ENCODE peak calls at places on chromosomes 1 and 21, in ten cellular contexts. One of them, this sample, is unnamed.

GRCh38 chr1:18112611-18113010 is 5.0 kb downstream of the IGSF21 start:
- DNase-seq in Karpas-422: no peak
- DNase-seq in activated T-cell treated with anti-CD3 and anti-CD28 coated beads for 1 hour: no peak
- DNase-seq in heart right ventricle: no peak
- DNase-seq in left cardiac atrium: no peak
- DNase-seq in T1000: no peak
- DNase-seq in germinal center: no peak
- DNase-seq in endothelial cell: no peak
- DNase-seq in non-pigmented ciliary epithelial cell: no peak
- DNase-seq in NCI-H446 treated with DMSO at 0.1 percent for 48 hours: peak
- DNase-seq in this sample: no peak

GRCh38 chr1:27350673-27351540 is 9.1 kb downstream of the SYTL1 start:
- DNase-seq in Karpas-422: no peak
- DNase-seq in activated T-cell treated with anti-CD3 and anti-CD28 coated beads for 1 hour: no peak
- DNase-seq in heart right ventricle: peak
- DNase-seq in left cardiac atrium: peak
- DNase-seq in T1000: no peak
- DNase-seq in germinal center: no peak
- DNase-seq in endothelial cell: peak
- DNase-seq in non-pigmented ciliary epithelial cell: no peak
- DNase-seq in NCI-H446 treated with DMSO at 0.1 percent for 48 hours: no peak
- DNase-seq in this sample: no peak

GRCh38 chr1:203559523-203559922 is 65.6 kb downstream of the OPTC start:
- DNase-seq in Karpas-422: no peak
- DNase-seq in activated T-cell treated with anti-CD3 and anti-CD28 coated beads for 1 hour: no peak
- DNase-seq in heart right ventricle: no peak
- DNase-seq in left cardiac atrium: no peak
- DNase-seq in T1000: peak
- DNase-seq in germinal center: no peak
- DNase-seq in endothelial cell: no peak
- DNase-seq in non-pigmented ciliary epithelial cell: no peak
- DNase-seq in NCI-H446 treated with DMSO at 0.1 percent for 48 hours: no peak
- DNase-seq in this sample: no peak

GRCh38 chr1:100606438-100606837 is 68.5 kb downstream of the GPR88 start:
- DNase-seq in Karpas-422: peak
- DNase-seq in activated T-cell treated with anti-CD3 and anti-CD28 coated beads for 1 hour: no peak
- DNase-seq in heart right ventricle: peak
- DNase-seq in left cardiac atrium: peak
- DNase-seq in T1000: no peak
- DNase-seq in germinal center: no peak
- DNase-seq in endothelial cell: peak
- DNase-seq in non-pigmented ciliary epithelial cell: no peak
- DNase-seq in NCI-H446 treated with DMSO at 0.1 percent for 48 hours: no peak
- DNase-seq in this sample: peak

GRCh38 chr1:220809187-220809550 is 22.5 kb downstream of the MTARC1 start:
- DNase-seq in Karpas-422: no peak
- DNase-seq in activated T-cell treated with anti-CD3 and anti-CD28 coated beads for 1 hour: no peak
- DNase-seq in heart right ventricle: no peak
- DNase-seq in left cardiac atrium: no peak
- DNase-seq in T1000: no peak
- DNase-seq in germinal center: no peak
- DNase-seq in endothelial cell: no peak
- DNase-seq in non-pigmented ciliary epithelial cell: no peak
- DNase-seq in NCI-H446 treated with DMSO at 0.1 percent for 48 hours: no peak
- DNase-seq in this sample: no peak

GRCh38 chr1:75587692-75588091 is 23.2 kb downstream of the SLC44A5 start:
- DNase-seq in Karpas-422: no peak
- DNase-seq in activated T-cell treated with anti-CD3 and anti-CD28 coated beads for 1 hour: no peak
- DNase-seq in heart right ventricle: no peak
- DNase-seq in left cardiac atrium: no peak
- DNase-seq in T1000: no peak
- DNase-seq in germinal center: no peak
- DNase-seq in endothelial cell: no peak
- DNase-seq in non-pigmented ciliary epithelial cell: no peak
- DNase-seq in NCI-H446 treated with DMSO at 0.1 percent for 48 hours: no peak
- DNase-seq in this sample: no peak

GRCh38 chr1:23779826-23780371 is 1.7 kb downstream of the PITHD1 start:
- DNase-seq in Karpas-422: no peak
- DNase-seq in activated T-cell treated with anti-CD3 and anti-CD28 coated beads for 1 hour: no peak
- DNase-seq in heart right ventricle: no peak
- DNase-seq in left cardiac atrium: no peak
- DNase-seq in T1000: no peak
- DNase-seq in germinal center: no peak
- DNase-seq in endothelial cell: no peak
- DNase-seq in non-pigmented ciliary epithelial cell: peak
- DNase-seq in NCI-H446 treated with DMSO at 0.1 percent for 48 hours: no peak
- DNase-seq in this sample: no peak

GRCh38 chr1:109993885-109994284 is 9.3 kb downstream of the AHCYL1 start:
- DNase-seq in Karpas-422: no peak
- DNase-seq in activated T-cell treated with anti-CD3 and anti-CD28 coated beads for 1 hour: no peak
- DNase-seq in heart right ventricle: no peak
- DNase-seq in left cardiac atrium: no peak
- DNase-seq in T1000: no peak
- DNase-seq in germinal center: no peak
- DNase-seq in endothelial cell: no peak
- DNase-seq in non-pigmented ciliary epithelial cell: no peak
- DNase-seq in NCI-H446 treated with DMSO at 0.1 percent for 48 hours: peak
- DNase-seq in this sample: no peak

GRCh38 chr1:23727362-23727811 is 15.9 kb upstream of the ELOA start:
- DNase-seq in Karpas-422: no peak
- DNase-seq in activated T-cell treated with anti-CD3 and anti-CD28 coated beads for 1 hour: no peak
- DNase-seq in heart right ventricle: no peak
- DNase-seq in left cardiac atrium: peak
- DNase-seq in T1000: no peak
- DNase-seq in germinal center: no peak
- DNase-seq in endothelial cell: no peak
- DNase-seq in non-pigmented ciliary epithelial cell: no peak
- DNase-seq in NCI-H446 treated with DMSO at 0.1 percent for 48 hours: no peak
- DNase-seq in this sample: peak

GRCh38 chr21:15063821-15064575 is 802 bp downstream of the NRIP1 start:
- DNase-seq in Karpas-422: no peak
- DNase-seq in activated T-cell treated with anti-CD3 and anti-CD28 coated beads for 1 hour: no peak
- DNase-seq in heart right ventricle: peak
- DNase-seq in left cardiac atrium: peak
- DNase-seq in T1000: no peak
- DNase-seq in germinal center: no peak
- DNase-seq in endothelial cell: peak
- DNase-seq in non-pigmented ciliary epithelial cell: no peak
- DNase-seq in NCI-H446 treated with DMSO at 0.1 percent for 48 hours: no peak
- DNase-seq in this sample: no peak

GRCh38 chr21:28083350-28083749 is 909.3 kb downstream of the LTN1 start:
- DNase-seq in Karpas-422: no peak
- DNase-seq in activated T-cell treated with anti-CD3 and anti-CD28 coated beads for 1 hour: no peak
- DNase-seq in heart right ventricle: no peak
- DNase-seq in left cardiac atrium: no peak
- DNase-seq in T1000: no peak
- DNase-seq in germinal center: no peak
- DNase-seq in endothelial cell: no peak
- DNase-seq in non-pigmented ciliary epithelial cell: no peak
- DNase-seq in NCI-H446 treated with DMSO at 0.1 percent for 48 hours: no peak
- DNase-seq in this sample: no peak

GRCh38 chr21:40754466-40754865 is 92.5 kb downstream of the DSCAM start:
- DNase-seq in Karpas-422: no peak
- DNase-seq in activated T-cell treated with anti-CD3 and anti-CD28 coated beads for 1 hour: no peak
- DNase-seq in heart right ventricle: no peak
- DNase-seq in left cardiac atrium: no peak
- DNase-seq in T1000: no peak
- DNase-seq in germinal center: no peak
- DNase-seq in endothelial cell: no peak
- DNase-seq in non-pigmented ciliary epithelial cell: no peak
- DNase-seq in NCI-H446 treated with DMSO at 0.1 percent for 48 hours: no peak
- DNase-seq in this sample: no peak

GRCh38 chr1:63949965-63950364 is 176.1 kb downstream of the ROR1 start:
- DNase-seq in Karpas-422: no peak
- DNase-seq in activated T-cell treated with anti-CD3 and anti-CD28 coated beads for 1 hour: no peak
- DNase-seq in heart right ventricle: peak
- DNase-seq in left cardiac atrium: peak
- DNase-seq in T1000: no peak
- DNase-seq in germinal center: no peak
- DNase-seq in endothelial cell: no peak
- DNase-seq in non-pigmented ciliary epithelial cell: no peak
- DNase-seq in NCI-H446 treated with DMSO at 0.1 percent for 48 hours: no peak
- DNase-seq in this sample: no peak

GRCh38 chr1:9651565-9652378 is at the start of gene PIK3CD:
- DNase-seq in Karpas-422: peak
- DNase-seq in activated T-cell treated with anti-CD3 and anti-CD28 coated beads for 1 hour: peak
- DNase-seq in heart right ventricle: no peak
- DNase-seq in left cardiac atrium: peak
- DNase-seq in T1000: no peak
- DNase-seq in germinal center: peak
- DNase-seq in endothelial cell: peak
- DNase-seq in non-pigmented ciliary epithelial cell: no peak
- DNase-seq in NCI-H446 treated with DMSO at 0.1 percent for 48 hours: no peak
- DNase-seq in this sample: peak

GRCh38 chr21:43302356-43302700 is 124.6 kb downstream of the SIK1 start:
- DNase-seq in Karpas-422: no peak
- DNase-seq in activated T-cell treated with anti-CD3 and anti-CD28 coated beads for 1 hour: no peak
- DNase-seq in heart right ventricle: no peak
- DNase-seq in left cardiac atrium: no peak
- DNase-seq in T1000: no peak
- DNase-seq in germinal center: no peak
- DNase-seq in endothelial cell: no peak
- DNase-seq in non-pigmented ciliary epithelial cell: no peak
- DNase-seq in NCI-H446 treated with DMSO at 0.1 percent for 48 hours: no peak
- DNase-seq in this sample: no peak

GRCh38 chr1:155973723-155974122 is 4.6 kb downstream of the ARHGEF2 start:
- DNase-seq in Karpas-422: no peak
- DNase-seq in activated T-cell treated with anti-CD3 and anti-CD28 coated beads for 1 hour: no peak
- DNase-seq in heart right ventricle: no peak
- DNase-seq in left cardiac atrium: no peak
- DNase-seq in T1000: no peak
- DNase-seq in germinal center: no peak
- DNase-seq in endothelial cell: no peak
- DNase-seq in non-pigmented ciliary epithelial cell: no peak
- DNase-seq in NCI-H446 treated with DMSO at 0.1 percent for 48 hours: no peak
- DNase-seq in this sample: no peak

GRCh38 chr1:204400893-204401510 is 10.6 kb downstream of the PPP1R15B start:
- DNase-seq in Karpas-422: no peak
- DNase-seq in activated T-cell treated with anti-CD3 and anti-CD28 coated beads for 1 hour: no peak
- DNase-seq in heart right ventricle: no peak
- DNase-seq in left cardiac atrium: no peak
- DNase-seq in T1000: no peak
- DNase-seq in germinal center: no peak
- DNase-seq in endothelial cell: no peak
- DNase-seq in non-pigmented ciliary epithelial cell: no peak
- DNase-seq in NCI-H446 treated with DMSO at 0.1 percent for 48 hours: no peak
- DNase-seq in this sample: no peak

GRCh38 chr1:94383966-94384408 is 34.2 kb upstream of the ABCD3 start:
- DNase-seq in Karpas-422: no peak
- DNase-seq in activated T-cell treated with anti-CD3 and anti-CD28 coated beads for 1 hour: no peak
- DNase-seq in heart right ventricle: no peak
- DNase-seq in left cardiac atrium: no peak
- DNase-seq in T1000: no peak
- DNase-seq in germinal center: no peak
- DNase-seq in endothelial cell: no peak
- DNase-seq in non-pigmented ciliary epithelial cell: peak
- DNase-seq in NCI-H446 treated with DMSO at 0.1 percent for 48 hours: no peak
- DNase-seq in this sample: no peak

GRCh38 chr1:19205403-19205802 is 4.7 kb downstream of the UBR4 start:
- DNase-seq in Karpas-422: no peak
- DNase-seq in activated T-cell treated with anti-CD3 and anti-CD28 coated beads for 1 hour: no peak
- DNase-seq in heart right ventricle: no peak
- DNase-seq in left cardiac atrium: no peak
- DNase-seq in T1000: no peak
- DNase-seq in germinal center: no peak
- DNase-seq in endothelial cell: no peak
- DNase-seq in non-pigmented ciliary epithelial cell: no peak
- DNase-seq in NCI-H446 treated with DMSO at 0.1 percent for 48 hours: no peak
- DNase-seq in this sample: no peak

GRCh38 chr1:180941518-180942275 is 29.0 kb downstream of the KIAA1614 start:
- DNase-seq in Karpas-422: no peak
- DNase-seq in activated T-cell treated with anti-CD3 and anti-CD28 coated beads for 1 hour: no peak
- DNase-seq in heart right ventricle: no peak
- DNase-seq in left cardiac atrium: no peak
- DNase-seq in T1000: no peak
- DNase-seq in germinal center: no peak
- DNase-seq in endothelial cell: no peak
- DNase-seq in non-pigmented ciliary epithelial cell: no peak
- DNase-seq in NCI-H446 treated with DMSO at 0.1 percent for 48 hours: no peak
- DNase-seq in this sample: no peak

GRCh38 chr1:110155878-110156522 is 5.7 kb downstream of the SLC6A17 start:
- DNase-seq in Karpas-422: peak
- DNase-seq in activated T-cell treated with anti-CD3 and anti-CD28 coated beads for 1 hour: peak
- DNase-seq in heart right ventricle: peak
- DNase-seq in left cardiac atrium: peak
- DNase-seq in T1000: peak
- DNase-seq in germinal center: peak
- DNase-seq in endothelial cell: peak
- DNase-seq in non-pigmented ciliary epithelial cell: no peak
- DNase-seq in NCI-H446 treated with DMSO at 0.1 percent for 48 hours: no peak
- DNase-seq in this sample: peak